ENCODE peak calls at places on chromosome 20, in seven cellular contexts. P is uterus, F is retinal pigment epithelial cell, L is tibial artery, D is epithelial cell of esophagus, X is upper lobe of right lung, Z is GM06990. H is an unnamed sample.

GRCh38 chr20:15862178-15862577 is 711.1 kb downstream of the KIF16B start:
- DNase-seq in P (no peak), L (no peak), X (no peak), F (no peak), Z (no peak), D (no peak), H (no peak)

GRCh38 chr20:1180949-1181348 is 3.8 kb downstream of the TMEM74B start:
- DNase-seq in X (no peak), Z (no peak), F (no peak), L (no peak), D (no peak), P (no peak), H (no peak)

GRCh38 chr20:21433329-21433890 is 36.1 kb upstream of the NKX2-4 start:
- DNase-seq in P (no peak), Z (no peak), D (peak; percentile 80), L (no peak), X (no peak), F (no peak), H (peak; percentile 26)

GRCh38 chr20:59992531-59992930 is 34.3 kb downstream of the CDH26 start:
- DNase-seq in Z (no peak), L (no peak), F (no peak), D (peak; percentile 16), P (no peak), X (no peak), H (no peak)

GRCh38 chr20:44109951-44110361 is 77.0 kb downstream of the JPH2 start:
- DNase-seq in X (no peak), Z (no peak), D (no peak), L (no peak), P (no peak), F (no peak), H (peak; percentile 42)

GRCh38 chr20:57708694-57709673 is 831 bp downstream of the PMEPA1 start:
- DNase-seq in F (no peak), L (no peak), Z (no peak), P (peak; percentile 45), X (peak; percentile 72), D (no peak), H (peak; percentile 18)

GRCh38 chr20:58618694-58619540 is 32.2 kb upstream of the STX16 start:
- DNase-seq in Z (no peak), P (no peak), L (no peak), D (peak; percentile 83), X (no peak), F (no peak), H (peak; percentile 70)

GRCh38 chr20:3777726-3778629 is 3.3 kb downstream of the SPEF1 start:
- DNase-seq in X (peak; percentile 87), D (peak; percentile 47), L (peak; percentile 85), F (no peak), Z (no peak), P (peak; percentile 75), H (peak; percentile 50)

GRCh38 chr20:33178726-33179125 is 10.8 kb downstream of the BPIFA2 start:
- DNase-seq in F (no peak), D (no peak), X (no peak), L (no peak), Z (no peak), P (no peak), H (no peak)

GRCh38 chr20:31630187-31630790 is 7.4 kb upstream of the COX4I2 start:
- DNase-seq in L (no peak), F (no peak), Z (no peak), X (no peak), D (no peak), P (no peak), H (peak; percentile 24)

GRCh38 chr20:4087923-4088322 is 72.6 kb upstream of the RNF24 start:
- DNase-seq in L (no peak), D (peak; percentile 64), Z (no peak), F (no peak), X (no peak), P (no peak), H (no peak)

GRCh38 chr20:15205719-15206118 is 868.3 kb upstream of the FLRT3 start:
- DNase-seq in D (peak; percentile 24), P (no peak), Z (no peak), F (no peak), L (no peak), X (no peak), H (no peak)

GRCh38 chr20:4230651-4231050 is 215.3 kb upstream of the RNF24 start:
- DNase-seq in X (no peak), P (no peak), Z (no peak), D (peak; percentile 61), F (no peak), L (no peak), H (peak; percentile 25)

GRCh38 chr20:23143098-23143497 is 57.0 kb upstream of the CD93 start:
- DNase-seq in D (peak; percentile 91), F (peak; percentile 57), X (no peak), L (peak; percentile 86), P (no peak), Z (no peak), H (peak; percentile 83)

GRCh38 chr20:61940491-61940890 is 125.2 kb downstream of the TAF4 start:
- DNase-seq in P (no peak), D (no peak), X (no peak), L (peak; percentile 54), F (no peak), Z (no peak), H (no peak)

GRCh38 chr20:6665161-6665560 is 102.3 kb upstream of the BMP2 start:
- DNase-seq in F (no peak), P (no peak), X (no peak), L (no peak), D (peak; percentile 32), Z (no peak), H (no peak)

GRCh38 chr20:51767867-51768758 is at the start of gene ATP9A:
- DNase-seq in X (peak; percentile 73), P (peak; percentile 37), L (peak; percentile 69), F (no peak), Z (no peak), D (peak; percentile 21), H (peak; percentile 31)

GRCh38 chr20:57787969-57788781 is 78.4 kb upstream of the PMEPA1 start:
- DNase-seq in P (no peak), Z (no peak), X (no peak), L (no peak), D (no peak), F (no peak), H (no peak)

GRCh38 chr20:64024141-64024990 is 11.6 kb upstream of the C20orf204 start:
- DNase-seq in F (no peak), X (no peak), P (no peak), L (no peak), D (no peak), Z (no peak), H (no peak)

GRCh38 chr20:24968278-24968677 is 19.2 kb downstream of the CST7 start:
- DNase-seq in F (no peak), L (peak; percentile 37), P (no peak), Z (no peak), X (no peak), D (no peak), H (no peak)

GRCh38 chr20:8735014-8735413 is 333.9 kb upstream of the PLCB4 start:
- DNase-seq in F (no peak), P (no peak), L (no peak), X (no peak), D (no peak), Z (no peak), H (no peak)

GRCh38 chr20:38049800-38050199 is 16.3 kb downstream of the RPRD1B start:
- DNase-seq in D (peak; percentile 91), L (no peak), P (no peak), Z (no peak), X (no peak), F (no peak), H (peak; percentile 64)

GRCh38 chr20:7841291-7841966 is 98.8 kb downstream of the HAO1 start:
- DNase-seq in L (no peak), F (peak; percentile 77), P (no peak), D (peak; percentile 91), X (no peak), Z (no peak), H (peak; percentile 66)

GRCh38 chr20:8788831-8789230 is 280.1 kb upstream of the PLCB4 start:
- DNase-seq in P (no peak), Z (no peak), D (no peak), L (no peak), X (no peak), F (no peak), H (no peak)

DNA sequence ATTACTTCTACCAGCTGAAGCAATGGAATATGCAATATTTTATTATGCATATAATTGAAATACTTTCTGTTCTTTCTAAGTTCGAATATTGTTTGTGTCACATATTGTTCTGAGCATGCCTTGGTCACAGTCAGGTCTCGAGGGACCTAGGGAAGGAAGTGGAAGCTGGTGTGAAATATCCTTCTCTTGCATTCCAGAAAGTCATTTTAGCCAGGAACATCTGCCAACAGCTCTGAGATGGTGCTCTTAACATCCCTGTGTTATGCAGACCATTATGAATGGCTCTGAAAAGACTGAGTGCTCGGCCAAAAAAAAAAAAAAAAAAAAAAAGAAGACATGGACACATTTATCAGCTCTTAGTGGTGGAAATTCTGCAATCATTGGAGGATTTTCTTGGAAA is 132.7 kb upstream of the JAG1 start:
- DNase-seq in X (no peak), F (no peak), L (no peak), D (no peak), Z (no peak), P (no peak), H (peak; percentile 12)
- H3K4me3 ChIP-seq in X (no peak overlapping the region), F (no peak overlapping the region), L (no peak overlapping the region), D (no peak overlapping the region), Z (no peak overlapping the region), P (no peak overlapping the region), H (no peak overlapping the region)

GRCh38 chr20:19934792-19935491 is 82.2 kb upstream of the NAA20 start:
- DNase-seq in P (no peak), L (peak; percentile 81), X (peak; percentile 75), F (no peak), D (peak; percentile 83), Z (peak; percentile 63), H (no peak)
- H3K4me3 ChIP-seq in P (no peak overlapping the region), L (peak overlapping the region; percentile 12), X (peak overlapping the region; percentile 38), F (no peak overlapping the region), D (peak overlapping the region; percentile 57), Z (no peak overlapping the region), H (no peak overlapping the region)

GRCh38 chr20:12252793-12253192 is 335.1 kb downstream of the BTBD3 start:
- DNase-seq in X (no peak), F (no peak), D (no peak), L (no peak), Z (no peak), P (no peak), H (no peak)

GRCh38 chr20:12255571-12255970 is 337.9 kb downstream of the BTBD3 start:
- DNase-seq in F (no peak), L (no peak), X (no peak), Z (no peak), P (no peak), D (no peak), H (peak; percentile 17)
- H3K4me3 ChIP-seq in F (no peak overlapping the region), L (no peak overlapping the region), X (no peak overlapping the region), Z (no peak overlapping the region), P (no peak overlapping the region), D (no peak overlapping the region), H (no peak overlapping the region)

GRCh38 chr20:35830264-35830663 is 58.4 kb downstream of the PHF20 start:
- DNase-seq in D (no peak), Z (no peak), F (no peak), L (no peak), X (no peak), P (no peak), H (no peak)
- H3K4me3 ChIP-seq in D (no peak overlapping the region), Z (no peak overlapping the region), F (no peak overlapping the region), L (no peak overlapping the region), X (no peak overlapping the region), P (no peak overlapping the region), H (no peak overlapping the region)

H was measured in fibroblast of pulmonary artery.